ENCODE peak calls at places on chromosomes 7 and 10, in six cellular contexts. H is CD4-positive, alpha-beta T cell; F is colonic mucosa; U is IMR-90; W is mesendoderm; Y is ascending aorta. V is an unnamed sample.

GRCh38 chr7:130838738-130839137 is 104.7 kb upstream of the KLF14 start:
- DNase-seq in Y (no peak), H (no peak), U (peak; percentile 99), W (no peak), F (no peak), V (no peak)

GRCh38 chr7:144822223-144822622 is 13.6 kb downstream of the TPK1 start:
- DNase-seq in Y (no peak), F (no peak), U (no peak), W (no peak), H (no peak), V (no peak)

GRCh38 chr7:82594665-82595064 is 151.1 kb upstream of the CACNA2D1 start:
- DNase-seq in Y (no peak), U (no peak), H (no peak), F (no peak), W (peak; percentile 63), V (no peak)

GRCh38 chr7:101172854-101173751 is 7.0 kb downstream of the NAT16 start:
- DNase-seq in F (peak; percentile 47), H (no peak), U (peak; percentile 71), Y (no peak), W (peak; percentile 6), V (no peak)

GRCh38 chr7:23268746-23269145 is 22.2 kb downstream of the GPNMB start:
- DNase-seq in U (peak; percentile 6), F (no peak), W (no peak), Y (no peak), H (no peak), V (no peak)

GRCh38 chr10:26566525-26567348 is 128.6 kb downstream of the APBB1IP start:
- DNase-seq in W (peak; percentile 61), Y (no peak), F (no peak), H (no peak), U (no peak), V (no peak)

GRCh38 chr10:110708776-110709443 is 64.8 kb downstream of the RBM20 start:
- DNase-seq in U (no peak), H (no peak), W (no peak), Y (no peak), F (no peak), V (no peak)

GRCh38 chr7:23184709-23185354 is 3.0 kb downstream of the NUP42 start:
- DNase-seq in H (no peak), Y (no peak), W (peak; percentile 49), U (peak; percentile 51), F (peak; percentile 64), V (no peak)

DNA sequence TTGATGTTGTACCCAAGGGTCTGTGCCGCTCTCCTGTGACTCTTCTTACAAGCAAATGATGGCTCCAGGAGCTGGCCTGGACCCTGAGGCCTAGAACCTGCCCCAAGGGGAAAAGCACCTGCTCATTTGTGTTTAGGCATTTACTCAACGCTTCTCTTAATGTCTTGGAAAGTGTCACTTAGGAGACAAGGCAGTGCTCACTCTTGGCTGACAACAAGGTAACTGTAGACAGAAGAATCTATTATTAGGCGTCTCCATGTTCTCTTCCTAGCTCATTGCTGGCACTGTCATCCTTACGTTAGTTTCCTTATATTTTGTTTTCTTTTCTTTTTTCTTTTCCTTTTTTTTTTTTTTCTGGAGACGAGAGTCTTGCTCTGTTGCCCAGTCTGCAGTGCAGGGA is 38.1 kb upstream of the SUN1 start:
- DNase-seq in H (no peak), Y (no peak), W (no peak), U (no peak), F (no peak), V (no peak)
- H3K27ac ChIP-seq in H (no peak overlapping the region), Y (no peak overlapping the region), W (no peak overlapping the region), U (no peak overlapping the region), F (no peak overlapping the region), V (no peak overlapping the region)

GRCh38 chr7:112481833-112482669 is 1.3 kb downstream of the LSMEM1 start:
- DNase-seq in U (peak; percentile 86), H (no peak), W (peak; percentile 94), F (no peak), Y (peak; percentile 77), V (no peak)
- H3K27ac ChIP-seq in U (peak overlapping the region; percentile 31), H (no peak overlapping the region), W (no peak overlapping the region), F (no peak overlapping the region), Y (peak overlapping the region; percentile 81), V (peak overlapping the region; percentile 60)

DNA sequence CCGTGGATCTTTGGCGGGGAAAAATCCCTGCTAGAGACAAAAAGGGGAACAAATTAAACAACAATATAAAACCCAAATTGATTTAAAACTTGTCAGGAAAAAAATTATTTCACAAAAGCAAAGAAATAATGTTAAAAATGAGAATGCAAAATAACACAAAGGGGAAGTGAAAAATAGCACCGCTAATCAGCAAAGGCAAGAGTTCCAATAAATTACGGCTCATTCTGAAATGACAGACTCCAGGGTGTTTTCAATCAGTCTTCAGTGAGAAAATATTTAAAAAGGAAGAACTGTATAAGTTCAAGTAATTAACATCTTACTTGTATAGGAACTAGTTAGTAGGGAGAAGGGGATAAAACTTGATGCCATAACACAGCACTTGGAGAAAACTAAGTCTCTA is 336.8 kb downstream of the LRRTM3 start:
- DNase-seq in F (no peak), Y (no peak), U (no peak), W (no peak), H (no peak), V (no peak)
- H3K27ac ChIP-seq in F (no peak overlapping the region), Y (no peak overlapping the region), U (no peak overlapping the region), W (no peak overlapping the region), H (no peak overlapping the region), V (no peak overlapping the region)

DNA sequence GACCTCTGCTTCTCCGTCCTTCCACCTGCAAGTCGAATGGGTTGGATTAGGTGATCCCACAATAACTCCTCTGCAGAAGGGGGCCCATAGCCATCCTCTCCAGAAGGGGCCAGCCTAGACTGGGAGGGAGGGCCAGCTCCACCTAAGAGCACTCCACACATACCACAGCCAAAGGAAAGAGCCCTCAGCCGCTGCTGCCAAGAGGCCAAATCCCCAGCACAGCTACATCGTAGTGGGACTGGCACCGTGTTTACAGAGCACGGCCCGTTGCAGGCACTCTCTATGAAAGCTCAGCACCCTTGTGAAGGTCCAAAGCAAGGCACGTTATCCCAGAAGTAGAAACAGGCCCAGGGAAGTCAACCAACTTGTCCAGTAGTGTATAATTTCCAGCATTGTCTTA is 5.4 kb downstream of the KCNH2 start:
- DNase-seq in U (no peak), F (no peak), W (no peak), H (no peak), Y (no peak), V (no peak)
- H3K27ac ChIP-seq in U (no peak overlapping the region), F (no peak overlapping the region), W (no peak overlapping the region), H (no peak overlapping the region), Y (no peak overlapping the region), V (peak overlapping the region; percentile 88)

DNA sequence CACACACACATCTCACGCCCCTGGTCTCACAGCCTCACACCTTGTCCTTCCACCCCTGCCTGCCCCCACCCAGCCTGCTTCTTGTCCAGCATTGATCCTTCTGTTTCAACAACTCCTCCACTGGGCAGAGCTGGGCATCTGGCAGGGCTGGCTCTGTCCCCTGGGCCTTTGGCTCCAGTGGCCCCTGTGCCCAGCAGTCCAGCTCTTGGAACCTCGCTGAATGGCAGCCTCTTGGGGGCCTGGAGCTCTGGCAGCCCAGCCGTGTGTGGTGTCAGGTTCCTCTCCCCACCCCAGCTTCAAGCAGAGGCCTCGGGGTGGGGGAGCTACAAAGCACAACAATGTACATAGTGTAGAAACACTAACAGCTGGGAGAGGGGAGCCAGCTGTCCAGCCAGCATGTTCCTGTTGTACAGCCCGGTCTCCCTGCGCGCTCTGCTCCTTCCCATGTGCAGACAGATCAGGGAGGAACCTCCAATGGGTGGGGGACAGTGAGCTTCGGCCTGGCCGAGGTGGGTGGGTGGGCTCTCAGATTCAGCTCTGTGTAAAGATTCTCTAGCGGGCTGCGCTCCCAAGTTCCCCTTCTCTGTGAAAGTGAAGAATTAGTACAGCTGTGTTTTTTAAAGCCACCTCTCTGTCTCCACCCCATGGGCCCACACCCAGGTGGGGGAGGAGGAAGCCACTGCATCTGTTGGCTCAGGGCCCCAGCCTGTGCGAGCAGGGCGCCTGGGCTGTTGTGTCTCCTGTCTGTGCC is 19.4 kb downstream of the ZMIZ2 start:
- DNase-seq in U (peak; percentile 77), W (no peak), H (peak; percentile 30), Y (no peak), F (peak; percentile 85), V (no peak)
- H3K27ac ChIP-seq in U (peak overlapping the region; percentile 83), W (no peak overlapping the region), H (peak overlapping the region; percentile 14), Y (peak overlapping the region; percentile 67), F (peak overlapping the region; percentile 55), V (peak overlapping the region; percentile 83)

V was measured in esophagus muscularis mucosa.